ENCODE peak calls at places on chromosomes 13 and 19, in five cellular contexts. One of them, this sample, is unnamed.

GRCh38 chr19:1746401-1747284 is 6.7 kb upstream of the ONECUT3 start:
- DNase-seq in GM23248: peak; percentile 60
- DNase-seq in PC-3: peak; percentile 68
- DNase-seq in HCT116: peak; percentile 48
- DNase-seq in MM.1S: no peak
- DNase-seq in this sample: no peak

GRCh38 chr19:3397266-3398022 is 31.1 kb downstream of the NFIC start:
- DNase-seq in MM.1S: no peak
- DNase-seq in HCT116: peak; percentile 21
- DNase-seq in PC-3: no peak
- DNase-seq in GM23248: peak; percentile 55
- DNase-seq in this sample: no peak

GRCh38 chr13:50529154-50529882 is 314.2 kb downstream of the DLEU7 start:
- DNase-seq in MM.1S: no peak
- DNase-seq in PC-3: peak; percentile 14
- DNase-seq in GM23248: peak; percentile 92
- DNase-seq in HCT116: peak; percentile 65
- DNase-seq in this sample: no peak

GRCh38 chr19:7391218-7391670 is 42.5 kb downstream of the ARHGEF18 start:
- DNase-seq in MM.1S: no peak
- DNase-seq in GM23248: no peak
- DNase-seq in HCT116: peak; percentile 96
- DNase-seq in PC-3: peak; percentile 97
- DNase-seq in this sample: no peak

GRCh38 chr13:113596321-113597200 is 12.0 kb downstream of the TFDP1 start:
- DNase-seq in HCT116: no peak
- DNase-seq in PC-3: no peak
- DNase-seq in GM23248: no peak
- DNase-seq in MM.1S: no peak
- DNase-seq in this sample: no peak

GRCh38 chr13:48144413-48145035 is 49.6 kb upstream of the MED4 start:
- DNase-seq in GM23248: peak; percentile 39
- DNase-seq in MM.1S: no peak
- DNase-seq in PC-3: no peak
- DNase-seq in HCT116: no peak
- DNase-seq in this sample: peak; percentile 35

GRCh38 chr19:57068921-57069697 is 50.7 kb upstream of the USP29 start:
- DNase-seq in GM23248: no peak
- DNase-seq in MM.1S: no peak
- DNase-seq in HCT116: no peak
- DNase-seq in PC-3: peak; percentile 4
- DNase-seq in this sample: no peak

GRCh38 chr13:83730674-83731073 is 151.6 kb downstream of the SLITRK1 start:
- DNase-seq in PC-3: no peak
- DNase-seq in MM.1S: no peak
- DNase-seq in GM23248: no peak
- DNase-seq in HCT116: no peak
- DNase-seq in this sample: no peak

GRCh38 chr19:45994456-45994988 is 745 bp upstream of the CCDC61 start:
- DNase-seq in PC-3: no peak
- DNase-seq in MM.1S: no peak
- DNase-seq in GM23248: peak; percentile 74
- DNase-seq in HCT116: no peak
- DNase-seq in this sample: no peak

GRCh38 chr19:17332677-17333581 is 1.7 kb downstream of the ANO8 start:
- DNase-seq in PC-3: peak; percentile 76
- DNase-seq in HCT116: peak; percentile 96
- DNase-seq in GM23248: peak; percentile 62
- DNase-seq in MM.1S: peak; percentile 37
- DNase-seq in this sample: peak; percentile 96

GRCh38 chr13:43339843-43340550 is 316.6 kb downstream of the DNAJC15 start:
- DNase-seq in MM.1S: no peak
- DNase-seq in GM23248: peak; percentile 49
- DNase-seq in PC-3: no peak
- DNase-seq in HCT116: no peak
- DNase-seq in this sample: no peak
- H3K27ac ChIP-seq in MM.1S: no peak overlapping the region
- H3K27ac ChIP-seq in GM23248: no peak overlapping the region
- H3K27ac ChIP-seq in PC-3: no peak overlapping the region
- H3K27ac ChIP-seq in HCT116: no peak overlapping the region
- H3K27ac ChIP-seq in this sample: no peak overlapping the region

GRCh38 chr19:31408460-31409124 is 59.4 kb upstream of the TSHZ3 start:
- DNase-seq in MM.1S: no peak
- DNase-seq in HCT116: no peak
- DNase-seq in GM23248: peak; percentile 90
- DNase-seq in PC-3: peak; percentile 36
- DNase-seq in this sample: no peak
- H3K9me2 ChIP-seq in MM.1S: no peaks in the 10 kb centered on the region
- H3K9me2 ChIP-seq in HCT116: no peaks in the 10 kb centered on the region
- H3K9me2 ChIP-seq in GM23248: no peaks in the 10 kb centered on the region
- H3K9me2 ChIP-seq in PC-3: no peaks in the 10 kb centered on the region
- H3K9me2 ChIP-seq in this sample: no peaks in the 10 kb centered on the region

GRCh38 chr19:31100945-31101344 is 248.3 kb downstream of the TSHZ3 start:
- DNase-seq in PC-3: no peak
- DNase-seq in MM.1S: no peak
- DNase-seq in GM23248: no peak
- DNase-seq in HCT116: no peak
- DNase-seq in this sample: no peak
- H3K27ac ChIP-seq in PC-3: no peak overlapping the region
- H3K27ac ChIP-seq in MM.1S: no peak overlapping the region
- H3K27ac ChIP-seq in GM23248: no peak overlapping the region
- H3K27ac ChIP-seq in HCT116: no peak overlapping the region
- H3K27ac ChIP-seq in this sample: no peak overlapping the region

GRCh38 chr19:24141612-24142011 is 54.6 kb downstream of the ZNF254 start:
- DNase-seq in MM.1S: no peak
- DNase-seq in HCT116: no peak
- DNase-seq in PC-3: no peak
- DNase-seq in GM23248: no peak
- DNase-seq in this sample: no peak
- H3K9me2 ChIP-seq in MM.1S: no peaks in the 10 kb centered on the region
- H3K9me2 ChIP-seq in HCT116: no peaks in the 10 kb centered on the region
- H3K9me2 ChIP-seq in PC-3: no peaks in the 10 kb centered on the region
- H3K9me2 ChIP-seq in GM23248: no peaks in the 10 kb centered on the region
- H3K9me2 ChIP-seq in this sample: no peaks in the 10 kb centered on the region

DNA sequence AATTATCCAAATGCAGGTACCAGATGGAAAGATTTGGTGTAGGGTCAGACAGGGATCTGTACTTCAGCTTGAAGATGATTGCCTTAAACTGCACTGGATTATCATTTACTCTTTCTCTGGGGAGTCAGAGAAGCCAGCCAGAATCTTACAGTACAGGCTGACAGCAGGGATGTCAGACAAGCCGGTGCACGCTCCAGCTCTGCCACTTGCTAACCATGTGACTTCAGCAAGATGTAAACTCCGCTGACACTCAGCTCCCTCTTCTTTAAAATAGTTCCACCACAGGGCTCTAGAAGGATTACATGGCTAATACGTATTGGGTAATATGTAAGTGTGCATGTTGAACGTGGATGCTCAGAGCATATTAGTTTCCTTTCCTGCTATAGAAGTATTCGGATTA is 251.4 kb upstream of the MAB21L1 start:
- DNase-seq in PC-3: no peak
- DNase-seq in HCT116: no peak
- DNase-seq in GM23248: no peak
- DNase-seq in MM.1S: no peak
- DNase-seq in this sample: no peak
- H3K27ac ChIP-seq in PC-3: no peak overlapping the region
- H3K27ac ChIP-seq in HCT116: no peak overlapping the region
- H3K27ac ChIP-seq in GM23248: no peak overlapping the region
- H3K27ac ChIP-seq in MM.1S: no peak overlapping the region
- H3K27ac ChIP-seq in this sample: no peak overlapping the region

GRCh38 chr13:35874704-35875103 is 256.5 kb downstream of the DCLK1 start:
- DNase-seq in GM23248: no peak
- DNase-seq in PC-3: no peak
- DNase-seq in MM.1S: no peak
- DNase-seq in HCT116: no peak
- DNase-seq in this sample: no peak

GRCh38 chr13:35876601-35877000 is 254.6 kb downstream of the DCLK1 start:
- DNase-seq in MM.1S: no peak
- DNase-seq in HCT116: no peak
- DNase-seq in GM23248: peak; percentile 24
- DNase-seq in PC-3: no peak
- DNase-seq in this sample: no peak

GRCh38 chr13:35882722-35883497 is 248.3 kb downstream of the DCLK1 start:
- DNase-seq in PC-3: peak; percentile 35
- DNase-seq in HCT116: no peak
- DNase-seq in MM.1S: no peak
- DNase-seq in GM23248: no peak
- DNase-seq in this sample: no peak

GRCh38 chr13:35881360-35881759 is 249.8 kb downstream of the DCLK1 start:
- DNase-seq in HCT116: no peak
- DNase-seq in MM.1S: no peak
- DNase-seq in PC-3: no peak
- DNase-seq in GM23248: peak; percentile 27
- DNase-seq in this sample: no peak

GRCh38 chr13:35879111-35879510 is 252.1 kb downstream of the DCLK1 start:
- DNase-seq in HCT116: no peak
- DNase-seq in GM23248: no peak
- DNase-seq in PC-3: no peak
- DNase-seq in MM.1S: peak; percentile 28
- DNase-seq in this sample: no peak
- H3K9me2 ChIP-seq in HCT116: no peaks in the 10 kb centered on the region
- H3K9me2 ChIP-seq in GM23248: no peaks in the 10 kb centered on the region
- H3K9me2 ChIP-seq in PC-3: no peaks in the 10 kb centered on the region
- H3K9me2 ChIP-seq in MM.1S: no peaks in the 10 kb centered on the region
- H3K9me2 ChIP-seq in this sample: no peaks in the 10 kb centered on the region

GRCh38 chr13:106490177-106490576 is 45.3 kb downstream of the EFNB2 start:
- DNase-seq in GM23248: no peak
- DNase-seq in PC-3: no peak
- DNase-seq in HCT116: no peak
- DNase-seq in MM.1S: no peak
- DNase-seq in this sample: no peak
- H3K27ac ChIP-seq in GM23248: no peak overlapping the region
- H3K27ac ChIP-seq in PC-3: no peak overlapping the region
- H3K27ac ChIP-seq in HCT116: no peak overlapping the region
- H3K27ac ChIP-seq in MM.1S: no peak overlapping the region
- H3K27ac ChIP-seq in this sample: no peak overlapping the region

This sample was measured in OCI-LY7.